ENCODE peak calls at places on chromosome 7, in six cellular contexts. A is GM12891, Z is GM12878, L is endothelial cell of umbilical vein, W is breast epithelium, H is stomach. P is an unnamed sample.

GRCh38 chr7:77348371-77348813 is 67.8 kb downstream of the GSAP start:
- DNase-seq in A (no peak), Z (no peak), L (peak), W (no peak), H (peak), P (no peak)

GRCh38 chr7:155741061-155741460 is 71.2 kb downstream of the SHH start:
- DNase-seq in W (no peak), Z (no peak), A (no peak), H (no peak), L (no peak), P (no peak)

GRCh38 chr7:101085000-101085948 is at the start of gene TRIM56:
- DNase-seq in H (peak), L (peak), W (peak), Z (peak), A (peak), P (peak)

GRCh38 chr7:92742186-92742585 is 94.2 kb downstream of the CDK6 start:
- DNase-seq in Z (no peak), W (no peak), L (no peak), H (no peak), A (no peak), P (no peak)

GRCh38 chr7:128893251-128894100 is 17.0 kb downstream of the KCP start:
- DNase-seq in H (peak), Z (no peak), A (no peak), L (no peak), W (no peak), P (no peak)

GRCh38 chr7:159032310-159032709 is 112.4 kb downstream of the VIPR2 start:
- DNase-seq in A (no peak), H (peak), Z (no peak), W (peak), L (no peak), P (no peak)

GRCh38 chr7:25758559-25758958 is 393.4 kb upstream of the NFE2L3 start:
- DNase-seq in A (no peak), W (no peak), H (no peak), L (no peak), Z (no peak), P (no peak)

GRCh38 chr7:123485187-123485586 is 49.2 kb downstream of the IQUB start:
- DNase-seq in Z (no peak), H (no peak), W (no peak), A (no peak), L (no peak), P (no peak)

GRCh38 chr7:149422065-149422913 is 38.6 kb downstream of the ZNF777 start:
- DNase-seq in W (no peak), Z (peak), H (peak), A (peak), L (peak), P (peak)

GRCh38 chr7:86411804-86412203 is 231.9 kb upstream of the GRM3 start:
- DNase-seq in Z (no peak), W (no peak), H (no peak), L (no peak), A (no peak), P (no peak)

GRCh38 chr7:47893238-47893637 is 55.0 kb downstream of the PKD1L1 start:
- DNase-seq in A (peak), L (no peak), W (no peak), Z (no peak), H (no peak), P (peak)

GRCh38 chr7:17599733-17600685 is 301.6 kb downstream of the AHR start:
- DNase-seq in L (peak), H (no peak), A (no peak), W (no peak), Z (no peak), P (no peak)

GRCh38 chr7:107661865-107662379 is 1.3 kb downstream of the SLC26A4 start:
- DNase-seq in L (no peak), H (no peak), Z (no peak), W (no peak), A (no peak), P (no peak)

GRCh38 chr7:139669106-139670061 is 108.4 kb downstream of the HIPK2 start:
- DNase-seq in H (no peak), A (no peak), L (no peak), Z (no peak), W (no peak), P (no peak)

GRCh38 chr7:42144253-42145002 is 92.6 kb downstream of the GLI3 start:
- DNase-seq in A (no peak), Z (no peak), L (peak), H (no peak), W (no peak), P (no peak)

GRCh38 chr7:23462846-23463245 is 7.4 kb downstream of the IGF2BP3 start:
- DNase-seq in L (peak), W (no peak), Z (no peak), H (no peak), A (no peak), P (no peak)

GRCh38 chr7:139691253-139691781 is 86.5 kb downstream of the HIPK2 start:
- DNase-seq in H (peak), Z (no peak), W (peak), L (no peak), A (no peak), P (no peak)

GRCh38 chr7:43921423-43921822 is 4.8 kb upstream of the UBE2D4 start:
- DNase-seq in L (no peak), Z (no peak), H (peak), W (no peak), A (no peak), P (no peak)

GRCh38 chr7:143015926-143016490 is 10.9 kb downstream of the OR9A2 start:
- DNase-seq in A (no peak), L (no peak), Z (no peak), H (no peak), W (no peak), P (no peak)

GRCh38 chr7:65749039-65749438 is 123.8 kb upstream of the VKORC1L1 start:
- DNase-seq in A (no peak), W (no peak), H (no peak), Z (no peak), L (no peak), P (no peak)

GRCh38 chr7:43602271-43602670 is 19.4 kb downstream of the STK17A start:
- DNase-seq in H (no peak), L (no peak), A (no peak), Z (no peak), W (no peak), P (no peak)

GRCh38 chr7:108190891-108191290 is 60.7 kb upstream of the LAMB4 start:
- DNase-seq in H (no peak), W (no peak), L (no peak), Z (no peak), A (no peak), P (no peak)

DNA sequence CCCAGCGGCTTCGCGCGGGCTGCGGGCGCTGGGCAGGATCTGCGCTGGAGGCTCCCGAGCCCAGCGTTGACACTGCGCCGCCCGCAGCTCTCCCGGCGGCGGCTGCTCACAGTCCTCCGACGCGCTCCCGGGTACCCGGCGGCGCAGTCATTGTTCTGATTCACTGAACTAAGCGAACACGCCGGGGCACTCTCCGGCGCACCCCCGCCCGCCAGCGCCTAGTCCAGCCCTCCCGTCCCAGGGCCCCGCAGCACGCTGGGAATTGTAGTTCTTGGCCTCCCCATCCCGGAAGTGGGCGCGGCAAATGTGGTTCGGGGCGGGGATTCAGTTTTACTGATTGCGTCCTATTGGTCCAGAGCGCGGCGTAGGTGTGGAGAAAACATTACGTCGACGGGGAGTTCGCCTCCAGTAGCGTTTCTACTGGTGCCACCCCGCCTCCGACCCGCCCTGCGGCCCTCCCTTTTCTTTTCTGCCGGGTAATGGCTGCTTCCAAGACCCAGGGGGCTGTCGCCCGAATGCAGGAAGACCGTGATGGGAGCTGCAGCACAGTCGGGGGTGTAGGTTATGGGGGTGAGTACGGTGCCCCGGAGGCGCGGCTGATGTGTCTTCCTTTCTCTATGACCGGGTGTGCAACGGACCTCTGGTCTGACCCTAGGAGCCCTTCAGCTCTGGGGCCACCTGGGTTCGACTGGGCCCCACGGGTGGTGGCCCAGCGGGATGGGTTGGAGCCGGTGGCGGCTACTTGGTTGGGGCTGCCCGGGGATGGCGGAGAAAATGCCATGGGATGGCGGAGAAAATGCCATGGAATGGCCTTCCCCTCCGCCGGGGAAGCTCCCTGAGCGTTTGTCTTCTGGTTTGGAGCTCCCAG is at the start of the genes DOCK4 and ZNF277:
- DNase-seq in H (peak), L (peak), W (peak), Z (peak), A (peak), P (peak)
- TF ChIP-seq POLR2A in H (no peak), L (peak), W (peak), Z (peak), A (no peak), P (peak)

GRCh38 chr7:2632717-2633537 is 1.1 kb downstream of the TTYH3 start:
- DNase-seq in A (no peak), H (peak), W (no peak), L (peak), Z (no peak), P (peak)

GRCh38 chr7:2634265-2635145 is 2.7 kb downstream of the TTYH3 start:
- DNase-seq in A (no peak), Z (no peak), L (no peak), H (no peak), W (no peak), P (no peak)

GRCh38 chr7:2635148-2635668 is 3.4 kb downstream of the TTYH3 start:
- DNase-seq in H (no peak), A (no peak), Z (no peak), W (no peak), L (no peak), P (no peak)

GRCh38 chr7:2631924-2632716 is at the start of gene TTYH3:
- DNase-seq in A (no peak), L (peak), H (no peak), W (no peak), Z (no peak), P (no peak)

DNA sequence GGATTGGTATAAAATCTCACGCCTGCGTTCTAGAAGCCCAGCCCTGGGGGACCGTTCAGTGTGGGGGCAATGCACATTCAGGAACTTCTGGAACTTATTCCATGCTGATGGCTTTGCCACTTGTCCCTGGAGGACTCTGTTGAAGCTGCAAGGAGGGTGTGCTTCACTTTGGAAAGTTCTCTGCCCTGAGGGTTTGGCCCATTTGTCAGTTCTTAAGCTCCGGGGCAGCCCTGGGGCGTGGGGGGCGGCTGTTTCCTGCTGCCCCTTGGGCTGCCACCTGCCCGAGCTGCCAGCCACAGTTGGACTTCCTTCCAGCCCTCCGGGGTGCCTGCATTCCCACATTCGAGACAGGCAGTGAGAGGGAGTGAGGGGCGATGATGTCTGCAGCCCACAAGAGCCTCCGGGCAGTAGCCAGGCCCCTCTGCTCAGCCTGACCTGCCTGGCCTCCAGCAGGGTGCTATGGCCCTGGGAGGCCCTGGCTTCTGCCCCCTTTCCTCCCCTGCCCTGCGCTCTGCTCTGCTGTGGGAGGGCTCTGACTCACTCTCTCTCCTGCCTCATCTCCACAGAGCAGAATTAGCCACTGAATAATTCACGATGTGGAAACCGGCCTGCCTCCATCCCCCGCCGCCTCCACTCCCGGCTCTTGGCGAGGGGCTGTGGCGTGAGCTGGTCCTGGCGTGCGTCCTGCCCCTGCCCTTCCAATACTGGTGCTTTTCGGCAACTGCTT is 1.9 kb downstream of the TTYH3 start:
- DNase-seq in Z (no peak), L (peak), A (no peak), W (no peak), H (no peak), P (no peak)
- TF ChIP-seq POLR2AphosphoS5 in Z (peak), L (no peak), A (no peak), W (no peak), H (peak), P (no peak)

DNA sequence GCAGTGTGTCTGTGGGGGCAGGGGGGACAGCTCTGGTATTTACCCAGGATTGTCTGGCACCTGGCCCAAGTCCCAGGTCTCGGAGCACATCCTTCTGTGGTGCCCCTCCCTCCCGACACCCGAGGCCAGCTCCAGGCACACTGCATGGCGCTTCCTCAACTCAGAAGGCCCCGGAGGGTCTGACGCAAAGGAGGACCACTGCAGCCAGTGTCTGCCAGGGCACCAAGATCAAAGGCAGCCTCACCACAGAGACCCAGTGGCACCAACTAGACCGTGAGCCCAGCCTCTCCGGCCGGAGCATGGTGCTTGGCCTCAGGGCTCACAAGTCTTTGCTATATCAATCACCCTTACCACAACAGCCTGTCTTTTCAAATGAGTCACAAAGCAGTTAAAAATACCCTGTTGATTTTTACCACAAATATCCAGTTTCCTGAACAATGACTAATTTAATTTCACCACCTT is 99.3 kb upstream of the DDC start:
- DNase-seq in L (peak), Z (no peak), W (no peak), H (no peak), A (no peak), P (peak)
- TF ChIP-seq POLR2A in L (no peak), Z (no peak), W (no peak), H (no peak), A (no peak), P (no peak)

GRCh38 chr7:75639893-75640600 is 98.7 kb downstream of the HIP1 start:
- DNase-seq in Z (no peak), A (no peak), H (no peak), W (no peak), L (no peak), P (no peak)

GRCh38 chr7:75642810-75643486 is 95.8 kb downstream of the HIP1 start:
- DNase-seq in Z (peak), L (peak), H (peak), A (peak), W (no peak), P (peak)

GRCh38 chr7:75637854-75638606 is 100.7 kb downstream of the HIP1 start:
- DNase-seq in A (no peak), H (no peak), Z (no peak), W (no peak), L (no peak), P (no peak)

GRCh38 chr7:75638607-75639070 is 100.1 kb downstream of the HIP1 start:
- DNase-seq in L (peak), H (peak), Z (no peak), A (no peak), W (peak), P (no peak)

DNA sequence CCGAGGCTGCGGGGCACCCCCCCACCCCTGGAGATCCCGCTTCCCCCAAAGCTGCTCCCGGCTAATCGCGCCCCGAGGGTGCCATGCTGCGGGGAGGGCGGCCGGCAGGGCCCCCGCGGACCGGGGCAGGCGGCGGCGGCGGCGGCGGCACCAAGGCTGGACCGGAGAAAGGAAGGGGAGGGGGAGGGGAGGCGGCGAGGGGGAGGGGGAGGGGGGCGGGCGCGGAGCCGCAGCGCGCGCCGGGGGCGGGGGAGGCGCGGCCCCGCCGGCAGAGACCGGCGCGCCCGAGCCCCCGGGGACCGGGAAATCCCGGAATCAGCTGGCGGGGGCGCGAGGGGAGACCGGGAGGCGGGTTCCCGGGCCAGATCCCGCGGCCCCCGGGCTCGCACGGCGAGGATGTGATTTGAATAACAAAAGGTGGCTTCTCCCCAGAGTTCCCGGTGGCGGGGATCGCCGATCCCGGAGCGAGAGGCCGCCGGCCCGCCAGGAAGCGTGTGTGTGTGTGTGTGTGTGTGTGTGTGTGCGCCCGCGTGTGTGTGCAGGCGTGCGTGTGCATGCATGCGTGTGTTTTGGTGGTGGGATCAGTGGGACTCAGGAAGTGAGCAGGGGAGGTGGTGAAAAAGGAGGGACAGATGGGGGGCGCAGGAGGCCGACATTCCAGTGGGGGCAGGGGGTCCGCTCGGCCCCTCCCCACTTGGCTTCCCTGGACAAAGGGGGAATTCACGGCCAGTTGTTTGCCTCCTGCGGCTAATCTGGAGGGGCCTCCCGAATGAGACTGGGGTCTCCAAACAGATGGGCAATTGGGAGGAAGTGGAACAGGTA is 99.5 kb downstream of the HIP1 start:
- DNase-seq in Z (no peak), W (no peak), L (peak), A (no peak), H (peak), P (peak)
- TF ChIP-seq POLR2AphosphoS5 in Z (no peak), W (no peak), L (peak), A (no peak), H (no peak), P (no peak)

GRCh38 chr7:157595086-157595855 is 258.5 kb downstream of the DNAJB6 start:
- DNase-seq in Z (no peak), L (no peak), A (no peak), H (no peak), W (no peak), P (no peak)

GRCh38 chr7:157597562-157597961 is 260.8 kb downstream of the DNAJB6 start:
- DNase-seq in A (no peak), W (no peak), Z (no peak), H (no peak), L (no peak), P (no peak)

GRCh38 chr7:157596026-157596425 is 259.2 kb downstream of the DNAJB6 start:
- DNase-seq in A (no peak), W (no peak), H (no peak), L (no peak), Z (no peak), P (no peak)

GRCh38 chr7:157594306-157594705 is 257.5 kb downstream of the DNAJB6 start:
- DNase-seq in A (no peak), H (no peak), Z (no peak), L (no peak), W (no peak), P (no peak)

DNA sequence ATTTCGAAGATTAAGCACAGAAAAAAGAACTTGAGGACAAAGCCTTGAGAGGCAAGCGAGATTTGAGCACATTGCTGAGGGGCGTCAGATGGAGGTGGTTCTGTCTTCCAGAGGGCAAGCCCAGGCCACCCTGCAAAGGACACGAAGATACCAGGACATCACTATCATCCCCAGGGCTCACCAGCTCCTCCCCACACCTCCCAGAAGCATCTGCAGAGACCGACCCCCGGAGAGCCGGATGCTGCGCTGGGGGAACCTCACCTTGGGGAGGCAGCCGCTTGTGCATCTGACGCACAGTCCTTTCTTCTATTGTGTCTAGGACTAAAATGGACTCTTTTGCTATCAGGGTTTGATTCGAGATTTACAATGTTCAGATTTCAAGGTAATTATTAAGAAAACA is 259.7 kb downstream of the DNAJB6 start:
- DNase-seq in H (no peak), A (no peak), L (no peak), Z (no peak), W (no peak), P (no peak)
- TF ChIP-seq POLR2A in H (no peak), A (no peak), L (no peak), Z (no peak), W (no peak), P (no peak)